ENCODE peak calls at places on chromosome 12, in four cellular contexts. P is CD4-positive, alpha-beta memory T cell; H is fibroblast of lung; U is CD4-positive, CD25-positive, alpha-beta regulatory T cell. W is an unnamed sample.
A peak's percentile ranks its signal among the peaks of the same experiment; 100 is the strongest.

GRCh38 chr12:12282761-12283160 is 15.9 kb upstream of the LRP6 start:
- DNase-seq in U (no peak), P (no peak), H (peak; percentile 90), W (no peak)

GRCh38 chr12:82867782-82868505 is 181.2 kb downstream of the TMTC2 start:
- DNase-seq in H (no peak), U (no peak), P (no peak), W (no peak)

GRCh38 chr12:33817713-33818112 is 204.6 kb upstream of the ALG10 start:
- DNase-seq in U (no peak), H (no peak), P (no peak), W (no peak)

GRCh38 chr12:56763753-56764657 is 881 bp downstream of the HSD17B6 start:
- DNase-seq in P (no peak), U (no peak), H (peak; percentile 66), W (no peak)

GRCh38 chr12:105783983-105784947 is 354.5 kb downstream of the NUAK1 start:
- DNase-seq in H (no peak), P (no peak), U (peak; percentile 4), W (no peak)

GRCh38 chr12:27644446-27644845 is 51.8 kb upstream of the REP15 start:
- DNase-seq in P (no peak), H (peak; percentile 72), U (no peak), W (no peak)

GRCh38 chr12:78431931-78432330 is 432.6 kb upstream of the SYT1 start:
- DNase-seq in H (peak; percentile 60), P (no peak), U (no peak), W (no peak)

GRCh38 chr12:77689510-77690086 is 141.1 kb upstream of the NAV3 start:
- DNase-seq in P (no peak), H (no peak), U (no peak), W (no peak)

DNA sequence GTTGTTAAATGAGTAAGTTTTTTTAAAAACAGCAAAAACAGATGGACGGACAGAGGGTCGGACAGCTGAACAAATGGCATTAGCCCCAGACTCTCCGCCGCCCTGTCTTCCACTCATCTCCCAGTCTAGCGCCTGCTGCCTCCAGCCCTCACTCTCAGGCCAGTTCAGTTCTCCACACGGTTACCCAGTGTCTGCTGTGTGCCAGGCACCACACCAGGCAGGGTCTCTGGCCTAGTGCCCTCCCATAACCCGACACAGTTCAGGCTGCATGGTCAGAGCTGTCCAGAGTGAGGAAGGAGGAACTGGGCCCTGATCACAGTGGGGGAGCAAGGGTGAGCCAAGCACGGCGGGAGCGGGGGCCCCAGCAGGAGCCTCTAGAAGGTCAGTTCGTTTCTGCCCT is 12.9 kb upstream of the LRTM2 start:
- DNase-seq in P (no peak), U (no peak), H (no peak), W (no peak)
- H3K4me1 ChIP-seq in P (peaks cover 37% of the 10 kb centered on the region), U (peaks cover 10% of the 10 kb centered on the region), H (no peaks in the 10 kb centered on the region), W (peaks cover 6% of the 10 kb centered on the region)

DNA sequence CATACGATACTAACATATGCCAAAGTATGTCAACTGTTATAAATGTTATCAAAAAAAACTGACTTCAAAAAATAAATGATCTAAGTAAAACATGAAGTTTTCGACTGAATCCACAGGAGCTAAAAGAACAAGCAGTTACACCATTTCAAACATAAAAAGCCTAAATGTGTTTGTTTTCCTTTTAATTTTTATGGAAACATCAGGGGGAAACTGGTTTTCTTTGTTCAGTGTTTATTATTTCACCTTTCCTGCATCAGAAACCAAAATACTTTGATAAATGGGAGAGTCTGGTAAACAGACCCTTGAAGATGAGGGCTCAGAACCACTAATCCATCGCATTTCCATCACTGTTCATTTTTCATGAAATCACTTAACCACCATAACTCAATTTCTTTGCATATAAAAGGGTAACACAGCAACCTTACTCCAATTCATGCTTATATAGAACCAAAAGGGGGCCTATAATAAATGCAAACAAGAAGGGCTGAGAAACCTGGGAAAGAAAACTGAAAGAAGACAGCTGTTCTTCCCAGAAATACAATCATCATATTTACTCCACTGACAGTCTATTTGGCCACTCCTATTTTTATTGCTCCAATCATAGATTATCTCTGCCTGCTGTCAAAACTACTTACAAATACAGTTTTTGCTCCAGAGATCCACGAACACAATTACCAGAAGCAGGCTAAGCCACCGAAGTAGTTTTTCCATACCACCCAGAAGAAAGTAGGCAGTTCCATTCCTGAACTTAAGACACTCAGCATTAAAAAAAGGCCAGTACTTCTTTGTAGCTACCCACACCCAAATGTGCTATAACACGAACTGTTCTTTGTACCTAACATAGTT is 16.9 kb downstream of the FGD6 start:
- DNase-seq in P (no peak), H (no peak), U (no peak), W (no peak)
- H3K4me3 ChIP-seq in P (no peak overlapping the region), H (no peak overlapping the region), U (no peak overlapping the region), W (no peak overlapping the region)

GRCh38 chr12:32457251-32458025 is 58.1 kb downstream of the FGD4 start:
- DNase-seq in H (peak; percentile 70), P (no peak), U (no peak), W (no peak)

GRCh38 chr12:32454866-32455265 is 55.5 kb downstream of the FGD4 start:
- DNase-seq in U (no peak), P (no peak), H (no peak), W (no peak)

GRCh38 chr12:32451816-32452215 is 52.5 kb downstream of the FGD4 start:
- DNase-seq in H (no peak), P (no peak), U (no peak), W (no peak)

GRCh38 chr12:32454075-32454474 is 54.7 kb downstream of the FGD4 start:
- DNase-seq in U (no peak), H (peak; percentile 85), P (no peak), W (no peak)

DNA sequence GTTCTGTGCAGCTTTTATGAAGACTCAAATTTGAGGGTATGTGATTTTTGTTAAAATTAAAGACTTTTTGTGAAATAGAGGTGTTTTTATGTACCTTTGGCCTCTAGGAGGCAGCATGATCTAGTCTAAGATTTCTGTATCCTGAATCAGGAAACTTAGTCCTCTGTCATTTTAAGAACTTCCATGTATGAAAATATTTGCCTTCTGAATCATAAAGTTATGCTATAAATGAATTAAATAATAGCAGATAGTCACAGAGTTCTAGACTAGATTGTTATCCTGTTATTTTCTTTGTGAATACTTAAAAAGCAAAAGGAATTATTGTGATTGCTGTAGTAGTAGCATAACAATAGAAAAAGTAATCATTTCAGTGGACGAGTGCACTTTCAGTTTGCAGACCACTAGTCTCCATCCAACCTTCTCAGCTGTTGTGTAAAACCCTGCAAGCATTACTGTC is 56.3 kb downstream of the FGD4 start:
- DNase-seq in H (peak; percentile 74), U (peak; percentile 69), P (peak; percentile 28), W (peak; percentile 14)
- H3K27ac ChIP-seq in H (no peak overlapping the region), U (no peak overlapping the region), P (no peak overlapping the region), W (no peak overlapping the region)

GRCh38 chr12:58487280-58488141 is 432.8 kb downstream of the LRIG3 start:
- DNase-seq in P (no peak), H (peak; percentile 90), U (no peak), W (no peak)
- H3K4me1 ChIP-seq in P (no peaks in the 10 kb centered on the region), H (peaks cover 2% of the 10 kb centered on the region), U (no peaks in the 10 kb centered on the region), W (no peaks in the 10 kb centered on the region)

GRCh38 chr12:96444403-96444802 is 44.2 kb upstream of the CDK17 start:
- DNase-seq in H (no peak), P (no peak), U (no peak), W (no peak)

GRCh38 chr12:96445743-96446655 is 43.4 kb upstream of the CFAP54 start:
- DNase-seq in H (peak; percentile 97), P (peak; percentile 82), U (peak; percentile 94), W (peak; percentile 28)

GRCh38 chr12:96448287-96448686 is 41.1 kb upstream of the CFAP54 start:
- DNase-seq in U (no peak), P (no peak), H (peak; percentile 85), W (no peak)

GRCh38 chr12:96442906-96443305 is 42.7 kb upstream of the CDK17 start:
- DNase-seq in H (no peak), P (no peak), U (no peak), W (no peak)

DNA sequence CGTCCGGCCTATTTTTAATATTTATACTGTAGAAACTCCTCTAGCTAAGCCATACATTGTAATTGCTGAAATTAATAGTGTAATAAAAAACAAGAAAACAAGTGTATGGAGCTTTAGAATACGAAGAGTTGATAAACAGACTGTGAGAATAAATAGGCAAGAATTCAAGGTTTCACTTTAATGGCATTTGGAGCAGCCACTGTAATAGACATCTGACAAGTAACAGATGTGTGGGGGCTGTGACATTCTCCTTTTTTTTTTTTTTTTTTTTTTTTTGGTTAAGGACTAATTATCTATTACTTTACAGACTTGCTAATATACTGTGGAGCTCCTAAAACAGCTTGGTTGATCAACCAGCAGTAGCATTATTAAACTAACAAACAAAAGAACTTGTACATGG is 42.1 kb upstream of the CFAP54 start:
- DNase-seq in P (no peak), H (no peak), U (no peak), W (no peak)
- H3K4me3 ChIP-seq in P (no peak overlapping the region), H (no peak overlapping the region), U (no peak overlapping the region), W (no peak overlapping the region)

GRCh38 chr12:98758331-98758730 is 113.2 kb downstream of the APAF1 start:
- DNase-seq in H (peak; percentile 83), U (no peak), P (no peak), W (no peak)
- H3K27ac ChIP-seq in H (no peak overlapping the region), U (no peak overlapping the region), P (no peak overlapping the region), W (no peak overlapping the region)

DNA sequence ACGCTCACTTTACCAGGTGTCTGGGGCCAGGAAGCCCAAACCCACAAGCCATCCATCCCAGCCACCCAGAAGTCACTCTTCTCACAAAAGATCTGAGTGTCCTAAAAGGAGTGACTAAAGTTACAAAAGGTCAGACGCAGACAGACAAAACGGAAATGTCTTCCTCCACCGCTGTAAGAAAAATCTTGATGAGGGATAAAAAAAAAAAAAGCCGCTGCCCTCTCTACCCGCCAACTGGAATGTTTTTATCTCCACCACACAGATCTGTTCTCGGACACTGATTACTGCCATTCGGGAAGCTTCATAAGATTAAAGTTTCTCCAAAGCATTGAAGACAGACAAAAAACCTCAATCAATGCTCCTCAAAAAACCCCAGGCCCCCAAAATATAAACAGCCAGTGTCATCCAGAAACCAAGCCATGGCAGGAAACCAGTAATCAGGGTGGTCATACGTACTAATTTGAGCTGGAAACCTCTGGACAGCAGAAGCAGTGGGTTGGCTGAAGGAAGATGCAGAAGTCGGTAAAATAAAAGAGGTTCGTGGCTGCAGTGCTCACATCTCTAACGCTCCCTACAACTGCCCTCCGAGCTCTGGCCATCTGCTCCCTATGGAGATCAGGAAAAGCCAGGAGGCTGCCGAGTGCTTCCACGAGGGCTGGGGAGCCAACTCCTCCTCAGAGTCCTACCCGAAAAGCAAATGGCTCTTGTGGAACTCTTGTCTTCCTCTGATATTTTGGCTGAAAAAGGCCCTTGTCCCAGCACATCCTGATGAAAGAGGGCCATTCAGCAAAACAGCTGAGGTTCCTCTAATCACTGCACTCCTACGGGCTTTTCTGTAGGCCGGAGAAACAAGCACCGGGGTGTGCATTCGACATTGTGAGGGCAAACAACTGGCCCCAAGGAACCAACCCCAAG is 30.3 kb downstream of the SSH1 start:
- DNase-seq in H (peak; percentile 79), P (no peak), U (no peak), W (no peak)
- H3K4me1 ChIP-seq in H (peaks cover 35% of the 10 kb centered on the region), P (no peaks in the 10 kb centered on the region), U (peaks cover 3% of the 10 kb centered on the region), W (no peaks in the 10 kb centered on the region)

GRCh38 chr12:4143909-4144308 is 129.7 kb upstream of the CCND2 start:
- DNase-seq in P (peak; percentile 43), H (no peak), U (peak; percentile 78), W (no peak)

GRCh38 chr12:4144676-4145075 is 128.9 kb upstream of the CCND2 start:
- DNase-seq in H (no peak), U (no peak), P (no peak), W (no peak)

GRCh38 chr12:4148418-4149056 is 125.0 kb upstream of the CCND2 start:
- DNase-seq in U (peak; percentile 82), H (no peak), P (peak; percentile 48), W (peak; percentile 43)

GRCh38 chr12:4145990-4146859 is 127.3 kb upstream of the CCND2 start:
- DNase-seq in H (no peak), U (peak; percentile 60), P (no peak), W (no peak)

GRCh38 chr12:4147051-4147481 is 126.5 kb upstream of the CCND2 start:
- DNase-seq in H (no peak), U (no peak), P (no peak), W (no peak)
- H3K4me3 ChIP-seq in H (no peak overlapping the region), U (peak overlapping the region; percentile 58), P (no peak overlapping the region), W (no peak overlapping the region)

W was measured in CD8-positive, alpha-beta T cell.